ENCODE peak calls at places on chromosomes 11 and 22, in five cellular contexts. I is NCI-H1092, L is T-cell, B is ovary, K is Right ventricle myocardium superior. G is an unnamed sample.

GRCh38 chr22:46557736-46558480 is 20.5 kb upstream of the CELSR1 start:
- DNase-seq in I (no peak), L (no peak), B (no peak), K (peak; percentile 69), G (peak; percentile 67)

GRCh38 chr11:132142554-132142953 is 772.1 kb downstream of the NTM start:
- DNase-seq in I (peak; percentile 30), L (no peak), B (no peak), K (no peak), G (no peak)

GRCh38 chr11:6667733-6668374 is 12.2 kb upstream of the DCHS1 start:
- DNase-seq in I (no peak), L (no peak), B (no peak), K (no peak), G (no peak)

GRCh38 chr11:83711035-83711630 is 425.0 kb upstream of the CCDC90B start:
- DNase-seq in I (no peak), L (no peak), B (no peak), K (no peak), G (no peak)

GRCh38 chr11:19374189-19374588 is 133.4 kb upstream of the E2F8 start:
- DNase-seq in I (no peak), L (no peak), B (no peak), K (no peak), G (no peak)

GRCh38 chr11:31805037-31805628 is 6.0 kb downstream of the PAX6 start:
- DNase-seq in I (no peak), L (no peak), B (no peak), K (no peak), G (no peak)

GRCh38 chr22:25019427-25020184 is 67.1 kb downstream of the KIAA1671 start:
- DNase-seq in I (no peak), L (no peak), B (no peak), K (no peak), G (no peak)

GRCh38 chr11:75777461-75778110 is 9.0 kb downstream of the DGAT2 start:
- DNase-seq in I (no peak), L (no peak), B (peak; percentile 3), K (peak; percentile 38), G (no peak)

GRCh38 chr22:17672417-17672991 is 33.9 kb downstream of the BCL2L13 start:
- DNase-seq in I (no peak), L (no peak), B (no peak), K (no peak), G (no peak)

GRCh38 chr22:17706451-17706900 is 67.8 kb downstream of the BID start:
- DNase-seq in I (no peak), L (no peak), B (no peak), K (no peak), G (peak; percentile 58)

GRCh38 chr11:72969894-72970335 is 155.7 kb downstream of the ATG16L2 start:
- DNase-seq in I (no peak), L (no peak), B (no peak), K (no peak), G (no peak)

GRCh38 chr11:4891996-4892640 is 10.4 kb downstream of the OR51T1 start:
- DNase-seq in I (no peak), L (no peak), B (no peak), K (no peak), G (no peak)

GRCh38 chr11:77091146-77091940 is 11.3 kb upstream of the OMP start:
- DNase-seq in I (peak; percentile 77), L (peak; percentile 70), B (peak; percentile 83), K (peak; percentile 90), G (peak; percentile 90)

GRCh38 chr22:42519544-42520237 is at the start of gene RRP7A:
- DNase-seq in I (peak; percentile 44), L (peak; percentile 74), B (peak; percentile 83), K (peak; percentile 89), G (peak; percentile 80)

GRCh38 chr11:844693-845644 is 2.3 kb downstream of the TSPAN4 start:
- DNase-seq in I (no peak), L (no peak), B (peak; percentile 96), K (peak; percentile 94), G (peak; percentile 91)

GRCh38 chr11:2741377-2742131 is 41.8 kb upstream of the KCNQ1OT1 start:
- DNase-seq in I (no peak), L (no peak), B (peak; percentile 67), K (peak; percentile 41), G (no peak)

GRCh38 chr11:103700605-103701004 is 335.8 kb upstream of the DDI1 start:
- DNase-seq in I (no peak), L (no peak), B (no peak), K (no peak), G (no peak)

GRCh38 chr22:29633514-29634312 is 30.3 kb downstream of the NF2 start:
- DNase-seq in I (no peak), L (no peak), B (no peak), K (no peak), G (no peak)

GRCh38 chr22:23836281-23836680 is 2.5 kb downstream of the DERL3 start:
- DNase-seq in I (no peak), L (no peak), B (peak; percentile 20), K (peak; percentile 41), G (no peak)

GRCh38 chr11:119377112-119377901 is 4.2 kb downstream of the USP2 start:
- DNase-seq in I (no peak), L (no peak), B (peak; percentile 24), K (no peak), G (no peak)

GRCh38 chr11:130781906-130782305 is 134.4 kb downstream of the SNX19 start:
- DNase-seq in I (no peak), L (no peak), B (no peak), K (no peak), G (no peak)

GRCh38 chr11:118618115-118618990 is 10.9 kb downstream of the PHLDB1 start:
- DNase-seq in I (no peak), L (no peak), B (peak; percentile 76), K (peak; percentile 83), G (no peak)

GRCh38 chr11:35786188-35786587 is 123.6 kb downstream of the TRIM44 start:
- DNase-seq in I (no peak), L (no peak), B (no peak), K (no peak), G (no peak)

GRCh38 chr11:111459506-111460270 is 52.5 kb downstream of the BTG4 start:
- DNase-seq in I (no peak), L (no peak), B (no peak), K (no peak), G (no peak)

GRCh38 chr11:76807206-76807875 is 24.2 kb downstream of the TSKU start:
- DNase-seq in I (peak; percentile 60), L (peak; percentile 39), B (peak; percentile 85), K (peak; percentile 92), G (peak; percentile 93)

GRCh38 chr11:95296621-95297025 is 65.6 kb upstream of the SESN3 start:
- DNase-seq in I (peak; percentile 42), L (no peak), B (no peak), K (no peak), G (no peak)

GRCh38 chr11:94780432-94780831 is 12.3 kb downstream of the AMOTL1 start:
- DNase-seq in I (no peak), L (no peak), B (no peak), K (no peak), G (no peak)

GRCh38 chr11:93524173-93524536 is 19.0 kb downstream of the SMCO4 start:
- DNase-seq in I (no peak), L (no peak), B (no peak), K (no peak), G (no peak)

G was measured in body of pancreas.